ENCODE peak calls at places on chromosomes 7 and 10, in six cellular contexts. J, G, V, Q, N and F are unnamed samples.

GRCh38 chr7:19352271-19352670 is 207.1 kb upstream of the FERD3L start:
- DNase-seq in G (no peak), V (no peak), Q (no peak), N (no peak), J (no peak), F (peak)

GRCh38 chr7:27225005-27225934 is 17.3 kb upstream of the EVX1 start:
- DNase-seq in J (peak), V (no peak), Q (no peak), G (no peak), N (no peak), F (no peak)

GRCh38 chr7:102068846-102069245 is 217.8 kb upstream of the SH2B2 start:
- DNase-seq in J (no peak), N (no peak), Q (no peak), V (no peak), G (no peak), F (no peak)

GRCh38 chr7:140358771-140359095 is 39.6 kb downstream of the SLC37A3 start:
- DNase-seq in N (no peak), G (no peak), J (no peak), V (no peak), Q (no peak), F (no peak)

GRCh38 chr10:118592675-118593330 is 2.6 kb downstream of the PRLHR start:
- DNase-seq in Q (no peak), J (no peak), N (no peak), G (no peak), V (no peak), F (no peak)

GRCh38 chr7:48875300-48875916 is 48.9 kb upstream of the CDC14C start:
- DNase-seq in J (peak), G (peak), V (peak), Q (no peak), N (no peak), F (peak)

GRCh38 chr7:50706469-50706937 is 76.2 kb downstream of the GRB10 start:
- DNase-seq in V (no peak), G (no peak), J (no peak), N (no peak), Q (no peak), F (peak)

GRCh38 chr7:129159539-129159938 is 15.0 kb downstream of the TSPAN33 start:
- DNase-seq in J (no peak), V (no peak), G (no peak), N (no peak), Q (no peak), F (no peak)

GRCh38 chr10:79299397-79300370 is 47.6 kb upstream of the PPIF start:
- DNase-seq in V (no peak), Q (no peak), N (peak), J (no peak), G (peak), F (peak)

GRCh38 chr10:69180525-69181204 is 631 bp downstream of the SUPV3L1 start:
- DNase-seq in G (no peak), V (no peak), N (peak), J (peak), Q (no peak), F (peak)

GRCh38 chr7:84675633-84676034 is 481.0 kb upstream of the SEMA3A start:
- DNase-seq in N (peak), V (no peak), G (no peak), J (no peak), Q (no peak), F (peak)

GRCh38 chr10:33653584-33654367 is 319.3 kb upstream of the NRP1 start:
- DNase-seq in N (peak), V (no peak), J (no peak), Q (no peak), G (peak), F (peak)

GRCh38 chr7:90663176-90663575 is 67.1 kb downstream of the CDK14 start:
- DNase-seq in J (no peak), G (no peak), V (no peak), N (no peak), Q (no peak), F (no peak)

GRCh38 chr7:36473454-36474282 is 84.0 kb downstream of the ANLN start:
- DNase-seq in V (peak), J (peak), Q (no peak), N (peak), G (no peak), F (peak)

GRCh38 chr7:4648111-4648510 is 34.0 kb upstream of the FOXK1 start:
- DNase-seq in J (no peak), Q (no peak), V (no peak), G (no peak), N (no peak), F (no peak)

GRCh38 chr7:137944168-137944567 is 57.7 kb downstream of the CREB3L2 start:
- DNase-seq in N (no peak), J (no peak), Q (no peak), V (no peak), G (no peak), F (peak)

GRCh38 chr10:103480521-103480920 is 1.5 kb upstream of the CALHM3 start:
- DNase-seq in Q (no peak), J (no peak), V (no peak), G (no peak), N (no peak), F (peak)

GRCh38 chr7:154451480-154452457 is 399.6 kb downstream of the DPP6 start:
- DNase-seq in G (no peak), V (no peak), J (no peak), N (no peak), Q (no peak), F (no peak)

GRCh38 chr10:95116869-95117269 is 47.6 kb upstream of the CYP2C8 start:
- DNase-seq in V (no peak), N (no peak), G (no peak), Q (no peak), J (no peak), F (no peak)

GRCh38 chr7:131040467-131040932 is 287.2 kb upstream of the MKLN1 start:
- DNase-seq in Q (no peak), N (peak), J (peak), G (peak), V (peak), F (peak)

GRCh38 chr10:63206997-63207952 is 74.1 kb downstream of the NRBF2 start:
- DNase-seq in N (peak), J (no peak), Q (no peak), G (peak), V (no peak), F (peak)

GRCh38 chr7:90690159-90690858 is 94.2 kb downstream of the CDK14 start:
- DNase-seq in G (no peak), J (no peak), Q (no peak), N (no peak), V (no peak), F (no peak)

GRCh38 chr7:146116452-146117219 is at the start of gene CNTNAP2:
- DNase-seq in V (peak), G (no peak), N (peak), Q (no peak), J (peak), F (no peak)

GRCh38 chr7:138556771-138557484 is 96.9 kb downstream of the TRIM24 start:
- DNase-seq in V (no peak), J (peak), N (no peak), Q (no peak), G (no peak), F (no peak)

GRCh38 chr7:127657500-127657899 is 5.5 kb downstream of the SND1 start:
- DNase-seq in V (no peak), G (no peak), Q (no peak), J (no peak), N (no peak), F (no peak)

GRCh38 chr7:22782616-22783232 is 39.9 kb downstream of the TOMM7 start:
- DNase-seq in J (peak), Q (peak), N (peak), G (no peak), V (peak), F (peak)

GRCh38 chr7:47466832-47467231 is 115.1 kb downstream of the TNS3 start:
- DNase-seq in J (no peak), V (no peak), G (no peak), Q (no peak), N (no peak), F (no peak)

GRCh38 chr10:124224331-124225028 is 131.1 kb upstream of the CHST15 start:
- DNase-seq in J (no peak), G (no peak), V (no peak), N (peak), Q (no peak), F (peak)

GRCh38 chr10:59674211-59674836 is 35.3 kb downstream of the SLC16A9 start:
- DNase-seq in V (no peak), J (no peak), G (peak), Q (no peak), N (peak), F (peak)

GRCh38 chr7:29106128-29106988 is 40.0 kb downstream of the CPVL start:
- DNase-seq in V (peak), N (peak), J (peak), Q (no peak), G (peak), F (peak)

GRCh38 chr10:51685768-51686167 is 13.6 kb downstream of the CSTF2T start:
- DNase-seq in J (no peak), V (no peak), N (peak), G (no peak), Q (no peak), F (peak)

GRCh38 chr7:49781996-49782395 is 8.6 kb downstream of the VWC2 start:
- DNase-seq in Q (no peak), G (no peak), J (no peak), V (no peak), N (no peak), F (no peak)

GRCh38 chr7:137001478-137001877 is 133.0 kb downstream of the CHRM2 start:
- DNase-seq in J (no peak), G (no peak), V (no peak), N (no peak), Q (no peak), F (peak)

GRCh38 chr7:32033006-32033405 is 37.2 kb downstream of the PDE1C start:
- DNase-seq in V (no peak), N (peak), G (no peak), Q (no peak), J (no peak), F (peak)

GRCh38 chr7:2928613-2929311 is 84.7 kb upstream of the GNA12 start:
- DNase-seq in Q (no peak), N (no peak), V (no peak), J (no peak), G (no peak), F (no peak)

GRCh38 chr7:24877790-24878311 is 102.1 kb downstream of the OSBPL3 start:
- DNase-seq in V (no peak), N (no peak), G (no peak), Q (no peak), J (peak), F (no peak)